ENCODE peak calls at places on chromosomes 3 and 15, in four cellular contexts. One of them, this sample, is unnamed.

GRCh38 chr3:34011171-34012101 is 213.0 kb downstream of the PDCD6IP start:
- DNase-seq in GM12865: peak; percentile 21
- DNase-seq in RPMI8226: peak; percentile 3
- DNase-seq in RCC 7860: no peak
- DNase-seq in this sample: peak; percentile 5

GRCh38 chr3:179973024-179973423 is 63.7 kb downstream of the PEX5L start:
- DNase-seq in GM12865: no peak
- DNase-seq in RCC 7860: no peak
- DNase-seq in RPMI8226: peak; percentile 38
- DNase-seq in this sample: no peak

GRCh38 chr3:183254816-183255730 is 2.0 kb downstream of the B3GNT5 start:
- DNase-seq in RCC 7860: peak; percentile 73
- DNase-seq in RPMI8226: no peak
- DNase-seq in GM12865: no peak
- DNase-seq in this sample: peak; percentile 44

GRCh38 chr3:12190832-12191231 is 32.1 kb upstream of the TIMP4 start:
- DNase-seq in GM12865: no peak
- DNase-seq in RCC 7860: no peak
- DNase-seq in RPMI8226: no peak
- DNase-seq in this sample: no peak

GRCh38 chr3:97825101-97825500 is 3.3 kb downstream of the CRYBG3 start:
- DNase-seq in GM12865: no peak
- DNase-seq in RCC 7860: no peak
- DNase-seq in RPMI8226: no peak
- DNase-seq in this sample: no peak

GRCh38 chr3:142027713-142028112 is 121.6 kb downstream of the TFDP2 start:
- DNase-seq in GM12865: peak; percentile 58
- DNase-seq in RCC 7860: no peak
- DNase-seq in RPMI8226: peak; percentile 60
- DNase-seq in this sample: peak; percentile 57

GRCh38 chr3:127768346-127769008 is 53.8 kb downstream of the MGLL start:
- DNase-seq in GM12865: peak; percentile 38
- DNase-seq in RPMI8226: no peak
- DNase-seq in RCC 7860: peak; percentile 99
- DNase-seq in this sample: peak; percentile 45

GRCh38 chr3:114363554-114364202 is 69.8 kb downstream of the TIGIT start:
- DNase-seq in RPMI8226: no peak
- DNase-seq in RCC 7860: no peak
- DNase-seq in GM12865: no peak
- DNase-seq in this sample: no peak

GRCh38 chr3:170054204-170054603 is 16.4 kb downstream of the GPR160 start:
- DNase-seq in RCC 7860: no peak
- DNase-seq in GM12865: peak; percentile 68
- DNase-seq in RPMI8226: peak; percentile 71
- DNase-seq in this sample: peak; percentile 39

GRCh38 chr3:72227536-72228070 is 442.7 kb upstream of the PROK2 start:
- DNase-seq in RPMI8226: no peak
- DNase-seq in GM12865: no peak
- DNase-seq in RCC 7860: no peak
- DNase-seq in this sample: peak; percentile 22

GRCh38 chr3:66394261-66395249 is 106.3 kb downstream of the LRIG1 start:
- DNase-seq in GM12865: no peak
- DNase-seq in RPMI8226: no peak
- DNase-seq in RCC 7860: no peak
- DNase-seq in this sample: no peak

GRCh38 chr3:155737844-155738460 is 6.9 kb downstream of the PLCH1 start:
- DNase-seq in RPMI8226: peak; percentile 32
- DNase-seq in GM12865: peak; percentile 24
- DNase-seq in RCC 7860: peak; percentile 97
- DNase-seq in this sample: peak; percentile 63

GRCh38 chr3:27511724-27512422 is 27.7 kb upstream of the SLC4A7 start:
- DNase-seq in RPMI8226: no peak
- DNase-seq in RCC 7860: no peak
- DNase-seq in GM12865: no peak
- DNase-seq in this sample: no peak

GRCh38 chr15:63718590-63719035 is 115.1 kb downstream of the HERC1 start:
- DNase-seq in RCC 7860: no peak
- DNase-seq in RPMI8226: no peak
- DNase-seq in GM12865: no peak
- DNase-seq in this sample: no peak

GRCh38 chr3:175980731-175981130 is 1121.6 kb downstream of the NAALADL2 start:
- DNase-seq in GM12865: no peak
- DNase-seq in RCC 7860: no peak
- DNase-seq in RPMI8226: no peak
- DNase-seq in this sample: no peak

GRCh38 chr3:156668073-156668763 is 6.2 kb upstream of the TIPARP start:
- DNase-seq in RPMI8226: peak; percentile 75
- DNase-seq in RCC 7860: no peak
- DNase-seq in GM12865: peak; percentile 65
- DNase-seq in this sample: peak; percentile 28

This sample was measured in NB4.